ENCODE peak calls at places on chromosomes 7 and 10, in five cellular contexts. S is T-cell; J is iPS-NIHi11; L is CD4-positive, CD25-positive, alpha-beta regulatory T cell; P is ACHN. N is an unnamed sample.

GRCh38 chr7:148501707-148502139 is 88.8 kb upstream of the C7orf33 start:
- DNase-seq in J (peak; percentile 61), L (no peak), P (peak; percentile 20), S (no peak), N (no peak)

GRCh38 chr10:71767420-71768035 is 5.8 kb downstream of the VSIR start:
- DNase-seq in J (no peak), P (no peak), S (no peak), L (no peak), N (no peak)

GRCh38 chr7:139482662-139483466 is 609 bp downstream of the KLRG2 start:
- DNase-seq in P (no peak), S (no peak), J (peak; percentile 76), L (no peak), N (no peak)

GRCh38 chr7:7228967-7229366 is 46.6 kb downstream of the C1GALT1 start:
- DNase-seq in P (no peak), J (no peak), S (no peak), L (no peak), N (no peak)

GRCh38 chr10:4819067-4819466 is 6.9 kb upstream of the AKR1E2 start:
- DNase-seq in P (no peak), L (no peak), S (no peak), J (no peak), N (no peak)

GRCh38 chr10:117552156-117552620 is 9.6 kb downstream of the EMX2 start:
- DNase-seq in J (no peak), L (no peak), P (no peak), S (no peak), N (no peak)

GRCh38 chr10:64977912-64978311 is 1456.7 kb downstream of the REEP3 start:
- DNase-seq in P (no peak), J (no peak), L (no peak), S (no peak), N (no peak)

GRCh38 chr10:34959321-34959720 is 130.8 kb downstream of the CUL2 start:
- DNase-seq in P (no peak), L (no peak), S (no peak), J (no peak), N (no peak)

GRCh38 chr10:61438141-61438984 is 14.8 kb downstream of the TMEM26 start:
- DNase-seq in S (no peak), P (no peak), J (no peak), L (no peak), N (no peak)

GRCh38 chr7:31175672-31176071 is 123.6 kb downstream of the ADCYAP1R1 start:
- DNase-seq in J (peak; percentile 33), L (no peak), P (peak; percentile 23), S (no peak), N (peak; percentile 12)

GRCh38 chr7:25846722-25847121 is 305.3 kb upstream of the NFE2L3 start:
- DNase-seq in S (no peak), L (no peak), J (no peak), P (peak; percentile 74), N (peak; percentile 20)

GRCh38 chr10:34815174-34816066 is at the start of gene PARD3:
- DNase-seq in S (no peak), P (peak; percentile 75), J (peak; percentile 93), L (no peak), N (peak; percentile 53)

GRCh38 chr7:144834516-144835165 is 1.2 kb downstream of the TPK1 start:
- DNase-seq in P (peak; percentile 72), J (no peak), S (peak; percentile 27), L (no peak), N (peak; percentile 53)

GRCh38 chr7:135930565-135931423 is 46.4 kb downstream of the MTPN start:
- DNase-seq in P (no peak), L (no peak), J (no peak), S (no peak), N (no peak)

GRCh38 chr7:140200102-140200989 is 23.6 kb upstream of the KDM7A start:
- DNase-seq in P (no peak), L (no peak), S (no peak), J (no peak), N (no peak)

GRCh38 chr7:157767466-157767865 is 430.7 kb downstream of the DNAJB6 start:
- DNase-seq in L (no peak), P (no peak), J (no peak), S (no peak), N (no peak)

GRCh38 chr10:49562893-49563292 is 24.0 kb upstream of the ERCC6 start:
- DNase-seq in J (no peak), S (no peak), L (no peak), P (no peak), N (no peak)

GRCh38 chr7:27156508-27156898 is at the start of gene HOXA7:
- DNase-seq in J (peak; percentile 77), P (peak; percentile 82), L (no peak), S (no peak), N (no peak)

GRCh38 chr7:16961650-16962049 is 79.9 kb upstream of the AGR3 start:
- DNase-seq in S (no peak), P (no peak), J (no peak), L (no peak), N (no peak)

GRCh38 chr7:77537136-77537594 is at the start of gene PTPN12:
- DNase-seq in J (peak; percentile 77), L (no peak), S (no peak), P (no peak), N (peak; percentile 74)

GRCh38 chr10:19719320-19719719 is 96.9 kb upstream of the PLXDC2 start:
- DNase-seq in L (no peak), P (no peak), S (no peak), J (no peak), N (no peak)

GRCh38 chr10:123906884-123907652 is 15.5 kb upstream of the CPXM2 start:
- DNase-seq in J (no peak), P (no peak), S (no peak), L (no peak), N (no peak)

GRCh38 chr7:110573862-110574528 is 516.9 kb upstream of the LRRN3 start:
- DNase-seq in L (no peak), P (peak; percentile 86), J (no peak), S (no peak), N (no peak)

GRCh38 chr7:46291601-46292150 is 370.6 kb upstream of the IGFBP3 start:
- DNase-seq in P (no peak), S (no peak), J (no peak), L (no peak), N (no peak)

GRCh38 chr7:134547738-134548054 is 1.2 kb upstream of the AKR1B15 start:
- DNase-seq in S (no peak), J (peak; percentile 88), L (peak; percentile 1), P (peak; percentile 75), N (no peak)

GRCh38 chr10:88122145-88122544 is 258.7 kb downstream of the PTEN start:
- DNase-seq in J (no peak), P (no peak), S (no peak), L (no peak), N (no peak)

GRCh38 chr7:44305564-44306507 is 19.6 kb downstream of the CAMK2B start:
- DNase-seq in S (no peak), J (no peak), L (no peak), P (peak; percentile 47), N (no peak)

GRCh38 chr7:81775560-81775959 is 5.7 kb upstream of the HGF start:
- DNase-seq in P (no peak), S (no peak), J (no peak), L (no peak), N (no peak)

GRCh38 chr7:33591481-33591880 is 313.9 kb upstream of the BMPER start:
- DNase-seq in J (no peak), S (no peak), L (no peak), P (no peak), N (no peak)

GRCh38 chr7:105990141-105990540 is 27.1 kb downstream of the CDHR3 start:
- DNase-seq in P (no peak), S (no peak), J (no peak), L (no peak), N (no peak)

GRCh38 chr7:122528879-122529481 is 169.9 kb downstream of the RNF133 start:
- DNase-seq in P (peak; percentile 67), L (no peak), J (peak; percentile 26), S (no peak), N (peak; percentile 75)

GRCh38 chr7:40551685-40552576 is 417.1 kb downstream of the SUGCT start:
- DNase-seq in P (peak; percentile 16), S (peak; percentile 2), L (no peak), J (no peak), N (no peak)